ENCODE peak calls at places on chromosomes 2 and 18, in ten cellular contexts. U is heart left ventricle, X is coronary artery, T is mucosa of descending colon, C is hepatocyte, W is OCI-LY7, O is NB4, S is dorsolateral prefrontal cortex, V is bronchial epithelial cell, H is astrocyte of the cerebellum. M is an unnamed sample.

GRCh38 chr18:77131100-77131651 is 1.4 kb downstream of the MBP start:
- DNase-seq in W (peak; percentile 36), C (peak; percentile 39), U (peak; percentile 72), V (no peak), H (no peak), X (no peak), S (no peak), T (peak; percentile 66), O (peak; percentile 86), M (no peak)

GRCh38 chr2:36060133-36060532 is 295.4 kb upstream of the CRIM1 start:
- DNase-seq in H (no peak), W (peak; percentile 28), U (no peak), T (no peak), X (no peak), S (no peak), V (no peak), O (no peak), C (no peak), M (no peak)

GRCh38 chr2:13686262-13686661 is 946.3 kb upstream of the LRATD1 start:
- DNase-seq in V (no peak), S (no peak), T (no peak), W (no peak), C (no peak), H (no peak), O (no peak), X (no peak), U (no peak), M (no peak)

GRCh38 chr2:17605691-17606090 is 65.2 kb downstream of the VSNL1 start:
- DNase-seq in C (no peak), H (peak; percentile 80), V (no peak), W (no peak), U (no peak), S (no peak), O (no peak), T (no peak), X (no peak), M (no peak)

GRCh38 chr2:159076233-159076632 is 107.8 kb downstream of the TANC1 start:
- DNase-seq in U (no peak), O (no peak), W (no peak), C (no peak), H (peak; percentile 74), S (no peak), V (no peak), X (no peak), T (no peak), M (peak; percentile 84)

GRCh38 chr2:46829240-46829970 is 86.2 kb downstream of the MCFD2 start:
- DNase-seq in C (no peak), V (no peak), H (no peak), S (no peak), X (peak; percentile 19), W (no peak), O (no peak), U (no peak), T (no peak), M (no peak)

GRCh38 chr2:241951920-241952319 is 82.4 kb downstream of the RTP5 start:
- DNase-seq in V (no peak), U (no peak), O (no peak), H (no peak), T (no peak), W (no peak), X (no peak), C (no peak), S (no peak), M (no peak)

GRCh38 chr18:31454066-31454708 is 6.6 kb downstream of the DSG3 start:
- DNase-seq in V (peak; percentile 99), X (no peak), O (no peak), T (no peak), W (no peak), C (peak; percentile 36), S (no peak), H (peak; percentile 66), U (no peak), M (no peak)

GRCh38 chr18:56575819-56576663 is 62.4 kb downstream of the TXNL1 start:
- DNase-seq in W (peak; percentile 33), S (no peak), C (peak; percentile 70), U (no peak), H (peak; percentile 60), O (peak; percentile 55), T (no peak), V (peak; percentile 50), X (no peak), M (no peak)

GRCh38 chr2:133171396-133172004 is 396.8 kb downstream of the NCKAP5 start:
- DNase-seq in T (no peak), U (no peak), H (peak; percentile 66), W (peak; percentile 54), X (no peak), V (peak; percentile 62), C (peak; percentile 72), S (no peak), O (peak; percentile 63), M (peak; percentile 17)

GRCh38 chr2:213016984-213017351 is 134.4 kb downstream of the IKZF2 start:
- DNase-seq in U (no peak), S (no peak), V (no peak), W (no peak), T (no peak), X (no peak), H (no peak), O (no peak), C (no peak), M (no peak)

GRCh38 chr2:187302146-187302545 is 145.9 kb downstream of the CALCRL start:
- DNase-seq in X (no peak), W (no peak), C (no peak), T (no peak), H (peak; percentile 46), V (no peak), O (no peak), S (no peak), U (no peak), M (peak; percentile 60)

GRCh38 chr18:58671941-58672565 is 788 bp downstream of the MALT1 start:
- DNase-seq in S (no peak), W (peak; percentile 60), X (peak; percentile 79), C (no peak), T (no peak), U (peak; percentile 45), O (peak; percentile 70), V (peak; percentile 82), H (no peak), M (no peak)

GRCh38 chr18:79343567-79344207 is 52.0 kb upstream of the NFATC1 start:
- DNase-seq in C (no peak), H (no peak), X (no peak), V (peak; percentile 33), T (peak; percentile 45), U (no peak), S (no peak), W (no peak), O (no peak), M (no peak)

GRCh38 chr2:235500761-235501662 is 7.2 kb downstream of the AGAP1 start:
- DNase-seq in X (no peak), C (no peak), H (peak; percentile 23), W (no peak), T (no peak), S (no peak), U (no peak), O (peak; percentile 82), V (peak; percentile 51), M (peak; percentile 36)

GRCh38 chr18:7381307-7381706 is 150.4 kb downstream of the LRRC30 start:
- DNase-seq in X (no peak), C (no peak), H (no peak), T (no peak), O (no peak), S (no peak), U (no peak), W (no peak), V (no peak), M (no peak)
- H3K4me3 ChIP-seq in X (no peak overlapping the region), C (no peak overlapping the region), H (no peak overlapping the region), T (no peak overlapping the region), O (no peak overlapping the region), S (no peak overlapping the region), U (no peak overlapping the region), W (no peak overlapping the region), V (no peak overlapping the region), M (no peak overlapping the region)

DNA sequence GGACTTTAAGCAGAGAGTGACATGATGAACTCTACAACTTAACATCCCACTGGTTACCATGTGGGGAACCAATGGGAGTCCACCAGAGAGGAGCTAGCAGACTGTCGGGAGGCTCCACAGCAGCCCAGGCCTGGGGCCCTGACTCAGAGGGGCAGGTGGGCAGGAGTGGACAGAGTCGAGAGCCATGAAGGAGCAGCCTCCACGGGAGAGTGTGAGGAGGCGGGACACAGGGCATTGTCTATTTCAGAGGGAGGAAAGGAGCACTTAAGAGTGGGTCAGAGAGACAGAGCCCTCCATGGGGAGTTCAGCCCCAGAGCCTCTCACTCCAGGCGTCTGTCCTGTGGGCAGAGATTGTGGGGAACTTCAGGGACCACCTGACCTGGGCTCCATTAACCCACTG is 118.7 kb downstream of the CYP26B1 start:
- DNase-seq in S (no peak), X (peak; percentile 36), C (no peak), O (no peak), U (no peak), H (no peak), T (no peak), W (no peak), V (no peak), M (no peak)
- H3K4me3 ChIP-seq in S (no peak overlapping the region), X (no peak overlapping the region), C (no peak overlapping the region), O (no peak overlapping the region), U (no peak overlapping the region), H (no peak overlapping the region), T (no peak overlapping the region), W (no peak overlapping the region), V (no peak overlapping the region), M (no peak overlapping the region)

DNA sequence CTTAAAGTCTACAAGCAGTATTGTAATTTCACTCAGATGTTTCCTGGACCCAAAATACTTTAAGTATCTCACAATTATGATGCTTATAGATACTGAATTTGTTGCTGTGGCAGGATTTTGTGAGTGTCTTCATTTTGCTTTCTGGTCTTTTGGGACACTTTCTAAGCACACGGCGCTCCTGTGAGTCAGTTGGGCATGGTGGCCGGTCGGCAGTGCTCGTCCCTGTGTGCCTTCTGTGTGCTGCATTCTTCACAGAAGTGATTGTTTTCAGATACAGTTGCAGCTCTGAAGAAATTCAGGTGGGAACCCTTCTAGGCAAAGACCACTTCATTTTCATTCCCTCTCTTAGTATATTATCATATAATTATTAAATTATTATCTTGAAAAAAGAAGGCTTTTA is 273.3 kb downstream of the ZNF407 start:
- DNase-seq in U (no peak), H (no peak), O (no peak), V (no peak), C (no peak), T (no peak), X (no peak), W (no peak), S (no peak), M (no peak)
- H3K4me3 ChIP-seq in U (no peak overlapping the region), H (no peak overlapping the region), O (no peak overlapping the region), V (no peak overlapping the region), C (no peak overlapping the region), T (no peak overlapping the region), X (no peak overlapping the region), W (no peak overlapping the region), S (no peak overlapping the region), M (no peak overlapping the region)

GRCh38 chr18:9139400-9140039 is 2.9 kb downstream of the ANKRD12 start:
- DNase-seq in V (no peak), H (no peak), U (no peak), O (no peak), S (no peak), T (no peak), X (no peak), W (no peak), C (no peak), M (no peak)
- H3K4me3 ChIP-seq in V (no peak overlapping the region), H (no peak overlapping the region), U (peak overlapping the region; percentile 83), O (peak overlapping the region; percentile 18), S (peak overlapping the region; percentile 85), T (no peak overlapping the region), X (peak overlapping the region; percentile 85), W (peak overlapping the region; percentile 84), C (no peak overlapping the region), M (no peak overlapping the region)